ENCODE peak calls at places on chromosome 19, in seven cellular contexts. P is vagina; N is CD8-positive, alpha-beta memory T cell; Q is activated CD4-positive, CD25-positive, alpha-beta regulatory T cell; R is epithelial cell of esophagus; V is GM20000; Y is fibroblast of the aortic adventitia. Z is an unnamed sample.

GRCh38 chr19:43774103-43774939 is 6.5 kb downstream of the KCNN4 start:
- DNase-seq in P (no peak), N (no peak), Q (no peak), R (peak), V (no peak), Y (peak), Z (peak)

GRCh38 chr19:48715681-48716171 is 3.8 kb downstream of the MAMSTR start:
- DNase-seq in P (no peak), N (no peak), Q (no peak), R (no peak), V (no peak), Y (peak), Z (no peak)

GRCh38 chr19:15418112-15418587 is 638 bp downstream of the AKAP8L start:
- DNase-seq in P (no peak), N (no peak), Q (no peak), R (peak), V (no peak), Y (peak), Z (no peak)

GRCh38 chr19:44865196-44865767 is 19.2 kb downstream of the NECTIN2 start:
- DNase-seq in P (no peak), N (no peak), Q (no peak), R (no peak), V (no peak), Y (no peak), Z (no peak)

GRCh38 chr19:8030906-8031305 is 21.7 kb upstream of the CCL25 start:
- DNase-seq in P (no peak), N (no peak), Q (no peak), R (no peak), V (no peak), Y (no peak), Z (no peak)

GRCh38 chr19:53881482-53882390 is at the start of gene PRKCG:
- DNase-seq in P (no peak), N (peak), Q (peak), R (peak), V (peak), Y (no peak), Z (peak)

GRCh38 chr19:12365094-12365371 is 450 bp downstream of the ZNF442 start:
- DNase-seq in P (no peak), N (no peak), Q (no peak), R (peak), V (peak), Y (peak), Z (no peak)

GRCh38 chr19:52542984-52543664 is 15.7 kb downstream of the ZNF808 start:
- DNase-seq in P (no peak), N (peak), Q (no peak), R (no peak), V (peak), Y (no peak), Z (no peak)

GRCh38 chr19:37572203-37572602 is 22.4 kb downstream of the ZNF571 start:
- DNase-seq in P (no peak), N (no peak), Q (no peak), R (peak), V (no peak), Y (no peak), Z (no peak)

GRCh38 chr19:29019403-29019802 is 193.5 kb downstream of the UQCRFS1 start:
- DNase-seq in P (no peak), N (no peak), Q (no peak), R (no peak), V (no peak), Y (no peak), Z (no peak)

GRCh38 chr19:53290758-53291549 is 23.4 kb upstream of the VN1R4 start:
- DNase-seq in P (no peak), N (no peak), Q (no peak), R (no peak), V (no peak), Y (no peak), Z (no peak)

GRCh38 chr19:19193926-19194325 is 1.9 kb downstream of the RFXANK start:
- DNase-seq in P (no peak), N (no peak), Q (no peak), R (no peak), V (no peak), Y (no peak), Z (no peak)

GRCh38 chr19:3131168-3131567 is 4.7 kb upstream of the GNA15 start:
- DNase-seq in P (no peak), N (no peak), Q (no peak), R (no peak), V (no peak), Y (no peak), Z (no peak)

GRCh38 chr19:55600336-55601028 is 394 bp downstream of the ZNF524 start:
- DNase-seq in P (no peak), N (no peak), Q (peak), R (no peak), V (no peak), Y (no peak), Z (peak)

GRCh38 chr19:7337380-7338194 is 11.2 kb upstream of the ARHGEF18 start:
- DNase-seq in P (no peak), N (no peak), Q (no peak), R (no peak), V (peak), Y (no peak), Z (no peak)

GRCh38 chr19:35446194-35446593 is 1.9 kb upstream of the FFAR2 start:
- DNase-seq in P (no peak), N (peak), Q (no peak), R (no peak), V (peak), Y (no peak), Z (no peak)

GRCh38 chr19:46862974-46863632 is 2.3 kb downstream of the ARHGAP35 start:
- DNase-seq in P (no peak), N (no peak), Q (no peak), R (no peak), V (no peak), Y (no peak), Z (no peak)

GRCh38 chr19:11274533-11275086 is 12.3 kb upstream of the DOCK6 start:
- DNase-seq in P (no peak), N (no peak), Q (no peak), R (no peak), V (no peak), Y (no peak), Z (no peak)

GRCh38 chr19:40780582-40780981 is 2.5 kb downstream of the RAB4B start:
- DNase-seq in P (no peak), N (no peak), Q (no peak), R (no peak), V (no peak), Y (no peak), Z (no peak)

GRCh38 chr19:18425515-18426415 is 6.6 kb downstream of the SSBP4 start:
- DNase-seq in P (no peak), N (no peak), Q (no peak), R (no peak), V (no peak), Y (peak), Z (no peak)

GRCh38 chr19:57850553-57851017 is 926 bp downstream of the ZNF587 start:
- DNase-seq in P (no peak), N (no peak), Q (no peak), R (peak), V (peak), Y (peak), Z (no peak)

GRCh38 chr19:39499932-39500331 is 1.2 kb downstream of the DLL3 start:
- DNase-seq in P (no peak), N (no peak), Q (no peak), R (no peak), V (no peak), Y (no peak), Z (no peak)

GRCh38 chr19:6772866-6773322 is 386 bp downstream of the VAV1 start:
- DNase-seq in P (no peak), N (no peak), Q (no peak), R (no peak), V (no peak), Y (no peak), Z (no peak)

GRCh38 chr19:29639086-29639485 is 26.2 kb upstream of the PLEKHF1 start:
- DNase-seq in P (no peak), N (no peak), Q (no peak), R (no peak), V (no peak), Y (no peak), Z (no peak)

Z was measured in lung.